ENCODE peak calls at places on chromosomes 6 and 20, in six cellular contexts. I, Z, C, A, H and Y are unnamed samples.

GRCh38 chr6:140671926-140672325 is 1297.5 kb upstream of the CITED2 start:
- DNase-seq in I (peak), Z (no peak), C (peak), A (no peak), H (no peak), Y (no peak)

GRCh38 chr20:31476648-31477220 is 1.6 kb downstream of the REM1 start:
- DNase-seq in I (peak), Z (no peak), C (no peak), A (no peak), H (no peak), Y (no peak)

GRCh38 chr6:57421503-57421902 is 104.1 kb downstream of the PRIM2 start:
- DNase-seq in I (no peak), Z (no peak), C (no peak), A (no peak), H (no peak), Y (no peak)

GRCh38 chr6:155765275-155766194 is 309.9 kb upstream of the NOX3 start:
- DNase-seq in I (peak), Z (no peak), C (no peak), A (no peak), H (no peak), Y (no peak)

GRCh38 chr6:2792330-2792729 is 27.1 kb downstream of the WRNIP1 start:
- DNase-seq in I (peak), Z (no peak), C (no peak), A (no peak), H (no peak), Y (no peak)

GRCh38 chr20:62856931-62857619 is 4.5 kb downstream of the TCFL5 start:
- DNase-seq in I (peak), Z (no peak), C (no peak), A (no peak), H (no peak), Y (no peak)

GRCh38 chr6:16344756-16345155 is 106.4 kb downstream of the GMPR start:
- DNase-seq in I (peak), Z (no peak), C (no peak), A (no peak), H (no peak), Y (no peak)

GRCh38 chr20:61340157-61340556 is 88.1 kb downstream of the CDH4 start:
- DNase-seq in I (no peak), Z (no peak), C (no peak), A (no peak), H (no peak), Y (no peak)

GRCh38 chr6:161137839-161138544 is 135.9 kb downstream of the AGPAT4 start:
- DNase-seq in I (peak), Z (no peak), C (no peak), A (no peak), H (no peak), Y (no peak)

GRCh38 chr6:15429146-15430110 is 183.6 kb downstream of the JARID2 start:
- DNase-seq in I (peak), Z (no peak), C (no peak), A (no peak), H (no peak), Y (no peak)

GRCh38 chr6:47306887-47307286 is 2.8 kb downstream of the TNFRSF21 start:
- DNase-seq in I (peak), Z (no peak), C (no peak), A (no peak), H (no peak), Y (no peak)

GRCh38 chr6:165627366-165627765 is 35.7 kb downstream of the PDE10A start:
- DNase-seq in I (no peak), Z (no peak), C (no peak), A (no peak), H (no peak), Y (no peak)

GRCh38 chr20:53512076-53512475 is 81.6 kb downstream of the ZNF217 start:
- DNase-seq in I (no peak), Z (no peak), C (no peak), A (no peak), H (no peak), Y (no peak)

GRCh38 chr20:30606990-30607389 is 650.5 kb upstream of the DEFB115 start:
- DNase-seq in I (no peak), Z (no peak), C (no peak), A (no peak), H (no peak), Y (no peak)

GRCh38 chr6:79756496-79756895 is 125.4 kb downstream of the SH3BGRL2 start:
- DNase-seq in I (no peak), Z (no peak), C (no peak), A (peak), H (no peak), Y (no peak)

GRCh38 chr6:36444470-36444869 is 1.7 kb downstream of the KCTD20 start:
- DNase-seq in I (peak), Z (no peak), C (no peak), A (no peak), H (no peak), Y (no peak)

GRCh38 chr6:46015119-46015968 is at the start of gene CLIC5:
- DNase-seq in I (no peak), Z (peak), C (no peak), A (no peak), H (peak), Y (no peak)

GRCh38 chr6:13273931-13274706 is 54.2 kb downstream of the TBC1D7 start:
- DNase-seq in I (no peak), Z (no peak), C (peak), A (no peak), H (peak), Y (peak)

GRCh38 chr20:63782051-63782471 is 42.5 kb downstream of the SLC2A4RG start:
- DNase-seq in I (no peak), Z (no peak), C (no peak), A (no peak), H (peak), Y (peak)